ENCODE peak calls at places on chromosomes 1 and 21, in seven cellular contexts. E is psoas muscle, D is mucosa of descending colon, U is tibial artery, F is prostate gland, C is pancreas, W is mammary epithelial cell. Y is an unnamed sample.

GRCh38 chr1:208243522-208243850 is 698 bp downstream of the PLXNA2 start:
- DNase-seq in U (no peak), D (peak; percentile 26), W (peak; percentile 23), F (no peak), E (no peak), C (no peak), Y (no peak)

GRCh38 chr21:36035381-36035791 is 24.9 kb downstream of the SETD4 start:
- DNase-seq in E (no peak), W (no peak), F (no peak), U (no peak), D (no peak), C (no peak), Y (no peak)

GRCh38 chr1:192066202-192066601 is 92.1 kb upstream of the RGS18 start:
- DNase-seq in W (no peak), D (no peak), F (no peak), E (no peak), C (no peak), U (no peak), Y (no peak)

GRCh38 chr1:164648211-164649080 is 89.5 kb downstream of the PBX1 start:
- DNase-seq in C (no peak), W (no peak), U (no peak), D (no peak), E (no peak), F (no peak), Y (no peak)

GRCh38 chr1:50605186-50605875 is 182.1 kb upstream of the DMRTA2 start:
- DNase-seq in U (no peak), C (no peak), F (peak; percentile 28), E (no peak), W (peak; percentile 46), D (peak; percentile 67), Y (no peak)

GRCh38 chr1:22773981-22774471 is 63.4 kb downstream of the EPHB2 start:
- DNase-seq in D (peak; percentile 44), E (peak; percentile 81), U (peak; percentile 86), C (no peak), F (peak; percentile 33), W (no peak), Y (peak; percentile 51)

GRCh38 chr1:7220007-7220406 is 434.8 kb downstream of the CAMTA1 start:
- DNase-seq in U (no peak), C (no peak), W (no peak), D (no peak), E (no peak), F (no peak), Y (no peak)

GRCh38 chr1:18093646-18094045 is 14.0 kb upstream of the IGSF21 start:
- DNase-seq in D (no peak), W (no peak), U (no peak), F (no peak), C (no peak), E (no peak), Y (no peak)

GRCh38 chr1:116677474-116678062 is 10.0 kb upstream of the IGSF3 start:
- DNase-seq in E (no peak), U (no peak), F (peak; percentile 53), W (no peak), D (no peak), C (no peak), Y (no peak)

GRCh38 chr1:230977781-230978490 is 725 bp downstream of the TTC13 start:
- DNase-seq in E (peak; percentile 63), D (peak; percentile 45), F (peak; percentile 5), C (peak; percentile 36), W (peak; percentile 24), U (peak; percentile 25), Y (peak; percentile 32)

GRCh38 chr1:234231061-234231892 is 142.0 kb upstream of the COA6 start:
- DNase-seq in D (no peak), U (no peak), E (no peak), C (no peak), F (no peak), W (no peak), Y (no peak)

GRCh38 chr1:94953741-94954140 is 26.8 kb upstream of the CNN3 start:
- DNase-seq in C (no peak), U (no peak), F (no peak), D (no peak), W (no peak), E (no peak), Y (no peak)

GRCh38 chr1:163609858-163610257 is 288.1 kb downstream of the NUF2 start:
- DNase-seq in E (no peak), F (no peak), C (no peak), U (no peak), W (no peak), D (no peak), Y (no peak)

GRCh38 chr1:164320780-164321683 is 238.0 kb upstream of the PBX1 start:
- DNase-seq in E (peak; percentile 57), U (no peak), F (peak; percentile 20), C (peak; percentile 44), W (no peak), D (peak; percentile 29), Y (no peak)

GRCh38 chr1:225866981-225867380 is 15.2 kb downstream of the TMEM63A start:
- DNase-seq in U (no peak), C (no peak), D (no peak), E (no peak), W (no peak), F (no peak), Y (no peak)

GRCh38 chr1:213605732-213606131 is 382.0 kb upstream of the PROX1 start:
- DNase-seq in E (no peak), D (no peak), U (no peak), C (no peak), W (no peak), F (no peak), Y (no peak)

GRCh38 chr1:207032528-207033017 is at the start of gene C1orf116:
- DNase-seq in D (peak; percentile 86), F (peak; percentile 93), C (peak; percentile 76), W (peak; percentile 99), U (no peak), E (no peak), Y (peak; percentile 83)

GRCh38 chr1:56491441-56491840 is 87.9 kb downstream of the PLPP3 start:
- DNase-seq in F (no peak), U (no peak), E (no peak), D (no peak), C (no peak), W (no peak), Y (no peak)

GRCh38 chr1:6423321-6423999 is 1.1 kb upstream of the ESPN start:
- DNase-seq in E (no peak), D (peak; percentile 87), W (peak; percentile 91), U (no peak), C (peak; percentile 73), F (peak; percentile 68), Y (peak; percentile 65)

GRCh38 chr1:109274533-109275476 is 8.1 kb downstream of the PSRC1 start:
- DNase-seq in D (peak; percentile 50), C (no peak), W (peak; percentile 95), E (peak; percentile 81), U (peak; percentile 61), F (peak; percentile 90), Y (peak; percentile 89)

GRCh38 chr1:33181038-33181861 is 593 bp downstream of the TRIM62 start:
- DNase-seq in C (peak; percentile 36), E (peak; percentile 73), W (peak; percentile 40), D (peak; percentile 52), F (peak; percentile 9), U (peak; percentile 56), Y (peak; percentile 46)

GRCh38 chr1:184035719-184036516 is 1.6 kb downstream of the COLGALT2 start:
- DNase-seq in F (peak; percentile 20), D (no peak), U (peak; percentile 33), W (no peak), C (no peak), E (no peak), Y (no peak)

GRCh38 chr1:63847308-63847910 is 73.6 kb downstream of the ROR1 start:
- DNase-seq in W (peak; percentile 71), U (no peak), D (no peak), E (no peak), F (peak; percentile 77), C (no peak), Y (no peak)
- TF ChIP-seq CTCF in W (peak; percentile 18), U (no peak), D (no peak), E (no peak), F (no peak), C (no peak), Y (no peak)

GRCh38 chr1:54317084-54317483 is 89.1 kb downstream of the SSBP3 start:
- DNase-seq in F (no peak), C (no peak), U (no peak), E (no peak), W (no peak), D (no peak), Y (no peak)

GRCh38 chr1:54323324-54323739 is 82.9 kb downstream of the SSBP3 start:
- DNase-seq in W (peak; percentile 94), F (peak; percentile 78), D (peak; percentile 56), C (no peak), E (no peak), U (no peak), Y (no peak)

GRCh38 chr1:54312874-54313316 is 93.3 kb downstream of the SSBP3 start:
- DNase-seq in D (no peak), W (peak; percentile 30), E (peak; percentile 75), U (no peak), C (no peak), F (no peak), Y (peak; percentile 47)

GRCh38 chr1:54314691-54315455 is 91.3 kb downstream of the SSBP3 start:
- DNase-seq in C (peak; percentile 31), U (no peak), D (peak; percentile 73), F (peak; percentile 81), E (peak; percentile 50), W (no peak), Y (peak; percentile 58)

DNA sequence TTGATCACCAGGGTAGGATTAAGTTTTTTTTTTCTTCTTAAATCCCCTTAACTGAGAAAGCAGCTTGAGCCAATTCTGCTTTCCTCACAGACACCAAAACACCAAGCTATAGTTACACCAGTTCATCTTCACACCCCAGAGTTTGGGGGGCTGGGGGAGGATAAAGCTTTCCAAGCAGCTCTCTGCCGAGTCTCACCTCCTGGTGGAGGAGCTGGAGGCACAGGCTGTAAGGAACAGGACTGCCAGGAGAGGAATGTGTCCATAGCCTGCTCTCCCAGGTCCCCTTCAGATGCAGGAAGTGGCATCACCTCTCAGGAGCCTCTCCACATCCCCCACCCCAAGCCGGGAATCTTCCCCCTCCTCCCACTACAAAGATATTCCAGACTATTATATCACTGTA is 87.8 kb downstream of the SSBP3 start:
- DNase-seq in E (peak; percentile 22), D (no peak), F (no peak), U (no peak), C (no peak), W (no peak), Y (no peak)
- H3K36me3 ChIP-seq in E (no peaks in the 10 kb centered on the region), D (no peaks in the 10 kb centered on the region), F (no peaks in the 10 kb centered on the region), U (no peaks in the 10 kb centered on the region), C (no peaks in the 10 kb centered on the region), W (no peaks in the 10 kb centered on the region), Y (no peaks in the 10 kb centered on the region)

GRCh38 chr1:113714606-113715269 is 44.5 kb downstream of the PHTF1 start:
- DNase-seq in U (no peak), E (no peak), C (peak; percentile 5), D (no peak), W (no peak), F (no peak), Y (no peak)
- TF ChIP-seq CTCF in U (no peak), E (no peak), C (no peak), D (no peak), W (no peak), F (no peak), Y (no peak)

DNA sequence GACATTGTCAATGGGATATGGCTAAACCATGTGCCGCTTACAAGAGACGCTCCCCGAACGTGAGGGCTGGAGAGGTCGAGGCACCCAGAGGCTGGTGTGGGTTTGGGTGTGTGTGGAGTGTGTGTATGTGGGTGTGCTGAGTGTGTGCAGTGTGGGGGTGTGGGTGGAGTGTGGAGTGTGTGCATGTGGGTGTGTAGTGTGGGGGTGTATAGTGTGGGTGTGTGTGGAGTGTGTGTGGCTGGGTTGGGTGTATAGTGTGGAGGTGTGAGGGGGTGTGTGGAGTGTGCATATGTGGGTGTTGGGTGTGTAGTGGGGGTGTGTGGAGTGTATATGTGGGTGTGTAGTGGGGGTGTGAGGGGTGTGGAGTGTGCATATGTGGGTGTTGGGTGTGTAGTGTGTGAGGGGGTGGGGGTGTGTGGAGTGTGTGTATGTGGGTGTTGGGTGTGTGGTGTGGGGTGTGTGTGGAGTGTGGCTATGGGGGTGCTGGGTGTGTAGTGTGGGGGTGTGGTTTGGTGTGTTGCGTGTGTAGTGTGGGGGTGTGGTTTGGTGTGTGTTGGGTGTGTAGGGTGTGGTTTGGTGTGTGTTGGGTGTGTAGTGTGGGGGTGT is 42.2 kb downstream of the SLC19A1 start:
- DNase-seq in D (no peak), E (peak; percentile 36), U (no peak), W (no peak), F (no peak), C (no peak), Y (no peak)
- H3K36me3 ChIP-seq in D (no peaks in the 10 kb centered on the region), E (no peaks in the 10 kb centered on the region), U (peaks cover 47% of the 10 kb centered on the region), W (no peaks in the 10 kb centered on the region), F (no peaks in the 10 kb centered on the region), C (no peaks in the 10 kb centered on the region), Y (peaks cover 17% of the 10 kb centered on the region)

Y was measured in lung.